ENCODE peak calls at places on chromosomes 1 and 21, in seven cellular contexts. O is aorta, P is SJSA1, H is MG63, K is mucosa of descending colon, U is uterus, Z is heart left ventricle. V is an unnamed sample.

GRCh38 chr1:206738370-206739366 is 31.9 kb upstream of the IL19 start:
- DNase-seq in H (no peak), P (peak; percentile 28), O (no peak), K (no peak), Z (no peak), U (no peak), V (no peak)

GRCh38 chr1:8584316-8584715 is 233.1 kb downstream of the RERE start:
- DNase-seq in K (no peak), H (no peak), U (no peak), P (no peak), Z (no peak), O (no peak), V (no peak)

GRCh38 chr1:95388041-95388440 is 154.0 kb downstream of the RWDD3 start:
- DNase-seq in K (no peak), U (no peak), O (no peak), Z (no peak), H (no peak), P (no peak), V (no peak)

GRCh38 chr1:233587958-233588799 is 25.7 kb upstream of the KCNK1 start:
- DNase-seq in U (no peak), H (no peak), P (no peak), K (no peak), Z (no peak), O (no peak), V (no peak)

GRCh38 chr1:61481313-61481712 is 243.6 kb downstream of the TM2D1 start:
- DNase-seq in Z (no peak), P (no peak), K (no peak), H (no peak), U (no peak), O (no peak), V (no peak)

GRCh38 chr1:234586304-234586703 is 23.7 kb downstream of the IRF2BP2 start:
- DNase-seq in H (no peak), Z (no peak), P (no peak), U (no peak), K (no peak), O (no peak), V (no peak)

GRCh38 chr1:109773900-109774485 is 10.3 kb upstream of the EPS8L3 start:
- DNase-seq in U (no peak), Z (no peak), H (peak; percentile 12), K (peak; percentile 33), P (no peak), O (peak; percentile 45), V (peak; percentile 14)

GRCh38 chr21:18228060-18228739 is 16.4 kb upstream of the CHODL start:
- DNase-seq in H (no peak), U (no peak), O (no peak), Z (no peak), P (no peak), K (no peak), V (peak; percentile 15)

GRCh38 chr21:33013618-33014017 is 12.1 kb upstream of the OLIG2 start:
- DNase-seq in H (no peak), Z (no peak), O (no peak), K (no peak), P (no peak), U (no peak), V (no peak)

GRCh38 chr1:53393325-53393792 is 65.5 kb upstream of the LRP8 start:
- DNase-seq in H (peak; percentile 61), Z (peak; percentile 65), U (peak; percentile 69), P (peak; percentile 57), O (peak; percentile 81), K (peak; percentile 86), V (peak; percentile 89)

GRCh38 chr1:235984041-235984820 is 80.7 kb downstream of the NID1 start:
- DNase-seq in U (no peak), Z (no peak), P (no peak), O (no peak), K (no peak), H (no peak), V (no peak)

GRCh38 chr1:168091720-168092119 is 45.0 kb downstream of the GPR161 start:
- DNase-seq in K (no peak), P (no peak), O (no peak), H (no peak), Z (no peak), U (no peak), V (no peak)

GRCh38 chr1:39102537-39103320 is 76.6 kb downstream of the NDUFS5 start:
- DNase-seq in Z (peak; percentile 42), K (no peak), H (no peak), O (peak; percentile 75), U (peak; percentile 58), P (peak; percentile 92), V (peak; percentile 61)

GRCh38 chr1:21249940-21250493 is 40.2 kb downstream of the ECE1 start:
- DNase-seq in U (no peak), Z (no peak), K (no peak), P (no peak), H (no peak), O (no peak), V (peak; percentile 29)

GRCh38 chr1:14345925-14346550 is 252.4 kb upstream of the KAZN start:
- DNase-seq in O (no peak), K (no peak), Z (no peak), P (peak; percentile 4), H (peak; percentile 6), U (no peak), V (no peak)

GRCh38 chr1:94739521-94740061 is 80.6 kb upstream of the SLC44A3 start:
- DNase-seq in H (peak; percentile 95), O (peak; percentile 86), Z (no peak), K (no peak), U (no peak), P (peak; percentile 95), V (no peak)

GRCh38 chr1:117017062-117017461 is 15.5 kb downstream of the CD101 start:
- DNase-seq in Z (no peak), K (no peak), P (no peak), O (no peak), U (no peak), H (no peak), V (peak; percentile 52)

GRCh38 chr21:41752231-41752681 is 14.6 kb downstream of the RIPK4 start:
- DNase-seq in U (no peak), H (peak; percentile 89), O (peak; percentile 44), Z (no peak), P (peak; percentile 44), K (no peak), V (no peak)

GRCh38 chr1:44405041-44405803 is at the start of gene RNF220:
- DNase-seq in O (no peak), U (peak; percentile 29), K (peak; percentile 59), H (peak; percentile 78), P (peak; percentile 53), Z (peak; percentile 60), V (peak; percentile 74)

GRCh38 chr1:84000196-84000885 is 1.4 kb upstream of the TTLL7 start:
- DNase-seq in Z (no peak), K (no peak), U (no peak), O (no peak), H (no peak), P (no peak), V (no peak)

GRCh38 chr1:85846706-85847105 is 138.5 kb upstream of the ZNHIT6 start:
- DNase-seq in Z (no peak), H (no peak), O (no peak), U (no peak), K (no peak), P (no peak), V (no peak)

GRCh38 chr1:1274299-1274930 is 761 bp upstream of the UBE2J2 start:
- DNase-seq in H (no peak), K (no peak), U (no peak), O (no peak), Z (no peak), P (no peak), V (peak; percentile 54)

GRCh38 chr1:44842763-44843655 is at the start of gene PTCH2:
- DNase-seq in P (peak; percentile 98), U (peak; percentile 81), K (peak; percentile 69), O (peak; percentile 82), Z (peak; percentile 77), H (peak; percentile 44), V (peak; percentile 91)

GRCh38 chr21:28207776-28208175 is 784.9 kb downstream of the LTN1 start:
- DNase-seq in U (no peak), H (peak; percentile 22), O (no peak), P (peak; percentile 1), K (no peak), Z (no peak), V (no peak)

GRCh38 chr1:26289158-26290059 is 9.5 kb downstream of the SH3BGRL3 start:
- DNase-seq in H (no peak), O (peak; percentile 76), U (no peak), K (no peak), P (no peak), Z (no peak), V (no peak)
- H3K4me3 ChIP-seq in H (no peak overlapping the region), O (no peak overlapping the region), U (no peak overlapping the region), K (no peak overlapping the region), P (no peak overlapping the region), Z (no peak overlapping the region), V (no peak overlapping the region)

GRCh38 chr1:2807678-2808385 is 6.3 kb upstream of the TTC34 start:
- DNase-seq in Z (no peak), P (no peak), K (no peak), O (no peak), H (no peak), U (no peak), V (peak; percentile 34)
- H3K9me3 ChIP-seq in Z (peaks cover 9% of the 10 kb centered on the region), P (no peaks in the 10 kb centered on the region), K (no peaks in the 10 kb centered on the region), O (peaks cover 4% of the 10 kb centered on the region), H (peaks cover 1% of the 10 kb centered on the region), U (no peaks in the 10 kb centered on the region), V (no peaks in the 10 kb centered on the region)

DNA sequence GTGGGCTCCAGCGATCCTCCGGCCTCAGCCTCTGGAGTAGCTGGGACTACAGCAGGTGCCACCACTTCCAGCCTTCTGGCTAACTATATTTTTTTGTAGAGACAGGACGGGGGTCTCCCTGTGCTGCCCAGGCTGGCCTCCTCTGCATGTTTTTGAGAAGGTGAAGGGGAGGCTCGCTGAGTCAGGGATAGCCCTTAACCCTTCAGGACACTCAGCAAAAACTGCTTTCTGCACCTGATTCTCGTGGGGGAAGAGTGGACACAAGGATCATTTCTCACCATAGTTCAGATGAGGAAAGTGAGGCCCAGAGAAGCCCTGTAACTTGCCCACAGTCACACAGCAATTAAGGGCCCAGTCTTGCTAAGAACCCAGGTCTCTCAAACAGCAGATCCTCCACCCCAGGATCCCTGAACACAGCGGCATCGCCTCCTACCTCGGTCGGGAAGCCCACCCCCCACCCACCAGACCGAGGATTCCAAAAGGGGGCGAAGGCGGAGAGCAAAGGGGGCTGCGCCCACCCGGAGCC is 1.3 kb downstream of the FGR start:
- DNase-seq in K (no peak), O (no peak), P (no peak), Z (no peak), U (no peak), H (no peak), V (no peak)
- H3K4me3 ChIP-seq in K (no peak overlapping the region), O (no peak overlapping the region), P (no peak overlapping the region), Z (peak overlapping the region; percentile 66), U (peak overlapping the region; percentile 24), H (no peak overlapping the region), V (peak overlapping the region; percentile 36)

GRCh38 chr21:22235866-22236590 is 1237.8 kb downstream of the NCAM2 start:
- DNase-seq in H (no peak), U (no peak), P (no peak), O (no peak), K (no peak), Z (no peak), V (no peak)

GRCh38 chr21:22225299-22225698 is 1227.1 kb downstream of the NCAM2 start:
- DNase-seq in O (no peak), Z (no peak), K (no peak), U (no peak), P (no peak), H (no peak), V (no peak)

DNA sequence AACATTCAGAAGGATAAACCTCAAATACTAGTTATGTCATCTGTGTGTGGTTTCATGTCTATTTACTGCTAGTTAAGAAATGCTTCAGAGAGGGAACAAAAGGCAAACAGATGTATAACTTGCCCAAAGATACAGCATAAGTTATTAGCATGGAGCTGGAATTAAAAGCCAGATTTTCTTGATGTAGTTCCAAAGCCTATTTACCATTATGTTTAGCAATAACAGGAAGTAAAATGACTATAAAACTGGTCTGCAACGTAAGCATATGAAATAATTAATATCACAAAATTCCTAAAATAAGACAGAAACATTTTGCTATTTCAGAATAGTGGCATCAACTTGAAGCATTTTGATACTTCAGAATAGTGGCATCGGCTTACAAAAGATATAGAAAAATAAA is 1232.8 kb downstream of the NCAM2 start:
- DNase-seq in U (no peak), O (no peak), Z (no peak), K (no peak), P (no peak), H (no peak), V (no peak)
- H3K9me3 ChIP-seq in U (no peaks in the 10 kb centered on the region), O (peaks cover 1% of the 10 kb centered on the region), Z (no peaks in the 10 kb centered on the region), K (no peaks in the 10 kb centered on the region), P (peaks cover 3% of the 10 kb centered on the region), H (no peaks in the 10 kb centered on the region), V (no peaks in the 10 kb centered on the region)